ENCODE peak calls at places on chromosomes 11 and 22, in five cellular contexts. Q is body of pancreas; M is NCI-H146; F is activated T-cell treated with anti-CD3 and anti-CD28 coated beads, Interleukin-2, amount 50 U/mL, for 24 hours; V is adrenal gland. Z is an unnamed sample.

GRCh38 chr11:8370812-8371515 is 107.3 kb upstream of the LMO1 start:
- DNase-seq in Q (no peak), M (no peak), F (no peak), V (no peak), Z (no peak)

GRCh38 chr22:43331698-43332097 is 11.5 kb downstream of the SCUBE1 start:
- DNase-seq in Q (no peak), M (no peak), F (no peak), V (no peak), Z (no peak)

GRCh38 chr11:8773916-8774537 is 91.4 kb downstream of the RPL27A start:
- DNase-seq in Q (no peak), M (no peak), F (no peak), V (no peak), Z (no peak)

GRCh38 chr11:10990637-10991036 is 132.8 kb upstream of the ZBED5 start:
- DNase-seq in Q (no peak), M (no peak), F (no peak), V (no peak), Z (no peak)

GRCh38 chr11:66782726-66783125 is 53.7 kb upstream of the SPTBN2 start:
- DNase-seq in Q (no peak), M (no peak), F (no peak), V (no peak), Z (no peak)

GRCh38 chr11:66008468-66009101 is 3.2 kb upstream of the CST6 start:
- DNase-seq in Q (no peak), M (no peak), F (no peak), V (no peak), Z (peak)

GRCh38 chr11:123742778-123743177 is 1.3 kb upstream of the ZNF202 start:
- DNase-seq in Q (no peak), M (no peak), F (no peak), V (no peak), Z (no peak)

GRCh38 chr11:74345420-74345819 is 34.0 kb upstream of the P4HA3 start:
- DNase-seq in Q (no peak), M (no peak), F (no peak), V (no peak), Z (no peak)

GRCh38 chr11:16999116-16999515 is 15.1 kb downstream of the PLEKHA7 start:
- DNase-seq in Q (no peak), M (no peak), F (no peak), V (no peak), Z (no peak)

GRCh38 chr11:1445741-1446445 is 40.7 kb downstream of the MOB2 start:
- DNase-seq in Q (no peak), M (no peak), F (no peak), V (no peak), Z (no peak)

GRCh38 chr11:1448882-1449281 is 37.7 kb downstream of the MOB2 start:
- DNase-seq in Q (no peak), M (no peak), F (no peak), V (no peak), Z (no peak)

GRCh38 chr22:32558681-32559355 is 84.2 kb downstream of the FBXO7 start:
- DNase-seq in Q (peak), M (no peak), F (no peak), V (peak), Z (no peak)

GRCh38 chr11:13260196-13260962 is 17.2 kb upstream of the BMAL1 start:
- DNase-seq in Q (no peak), M (no peak), F (no peak), V (no peak), Z (no peak)

GRCh38 chr11:87252869-87253268 is 215.1 kb downstream of the TMEM135 start:
- DNase-seq in Q (no peak), M (no peak), F (no peak), V (no peak), Z (no peak)

GRCh38 chr22:20552450-20552894 is 45.1 kb downstream of the MED15 start:
- DNase-seq in Q (peak), M (no peak), F (no peak), V (peak), Z (no peak)

GRCh38 chr11:95058622-95059021 is 8.1 kb upstream of the SRSF8 start:
- DNase-seq in Q (no peak), M (no peak), F (no peak), V (no peak), Z (no peak)

GRCh38 chr11:30488304-30488998 is 97.7 kb downstream of the MPPED2 start:
- DNase-seq in Q (peak), M (peak), F (no peak), V (peak), Z (no peak)

GRCh38 chr11:129331871-129332274 is 43.8 kb upstream of the BARX2 start:
- DNase-seq in Q (peak), M (peak), F (peak), V (peak), Z (peak)

GRCh38 chr11:120400564-120401364 is 64.6 kb downstream of the ARHGEF12 start:
- DNase-seq in Q (no peak), M (no peak), F (no peak), V (peak), Z (peak)

GRCh38 chr11:3605721-3606324 is 36.0 kb downstream of the ART5 start:
- DNase-seq in Q (no peak), M (no peak), F (no peak), V (no peak), Z (no peak)

GRCh38 chr11:109939176-109939810 is 153.9 kb upstream of the ZC3H12C start:
- DNase-seq in Q (peak), M (peak), F (no peak), V (peak), Z (peak)

GRCh38 chr11:14644396-14645246 is 1.0 kb downstream of the PDE3B start:
- DNase-seq in Q (peak), M (peak), F (peak), V (peak), Z (peak)